ENCODE peak calls at places on chromosome 22, in eight cellular contexts. D is Peyer's patch, F is tibial nerve, E is IMR-90, C is upper lobe of left lung, Y is sigmoid colon, A is esophagus squamous epithelium, V is transverse colon. L is an unnamed sample.
A peak's percentile ranks its signal among the peaks of the same experiment; 100 is the strongest.

GRCh38 chr22:22853713-22854112 is 33.9 kb upstream of the IGLL5 start:
- DNase-seq in D (no peak), C (no peak), Y (no peak), V (no peak), F (no peak), A (no peak), E (no peak), L (no peak)

GRCh38 chr22:20080445-20080775 is 369 bp downstream of the DGCR8 start:
- DNase-seq in F (no peak), D (peak; percentile 66), Y (peak; percentile 84), C (peak; percentile 74), A (no peak), V (peak; percentile 71), E (peak; percentile 30), L (peak; percentile 56)

GRCh38 chr22:45925811-45926351 is 51.1 kb downstream of the WNT7B start:
- DNase-seq in V (no peak), E (no peak), F (no peak), C (no peak), A (no peak), Y (no peak), D (no peak), L (no peak)

GRCh38 chr22:49483281-49483905 is 344.3 kb downstream of the BRD1 start:
- DNase-seq in F (no peak), V (no peak), E (no peak), C (no peak), Y (no peak), D (no peak), A (no peak), L (no peak)

GRCh38 chr22:23200896-23201295 is 20.6 kb downstream of the BCR start:
- DNase-seq in C (no peak), Y (no peak), V (no peak), D (no peak), F (no peak), E (no peak), A (no peak), L (no peak)

GRCh38 chr22:26658671-26659478 is 1.5 kb downstream of the MIAT start:
- DNase-seq in V (peak; percentile 68), Y (no peak), A (peak; percentile 20), D (peak; percentile 85), E (peak; percentile 97), C (peak; percentile 71), F (no peak), L (peak; percentile 68)

GRCh38 chr22:50719814-50720300 is 18.1 kb upstream of the ACR start:
- DNase-seq in V (no peak), F (no peak), A (no peak), Y (no peak), D (no peak), E (no peak), C (no peak), L (no peak)

GRCh38 chr22:18044548-18045271 is 20.3 kb upstream of the MICAL3 start:
- DNase-seq in F (peak; percentile 47), C (no peak), Y (no peak), V (no peak), A (no peak), D (no peak), E (peak; percentile 63), L (no peak)

GRCh38 chr22:19719055-19719482 is 4.3 kb upstream of the GP1BB start:
- DNase-seq in A (no peak), D (no peak), V (no peak), C (no peak), F (no peak), Y (no peak), E (no peak), L (no peak)

GRCh38 chr22:49023161-49023878 is 804.4 kb downstream of the BRD1 start:
- DNase-seq in V (no peak), A (no peak), Y (peak; percentile 52), C (no peak), D (no peak), E (no peak), F (no peak), L (no peak)

GRCh38 chr22:31897842-31898241 is 46.5 kb upstream of the YWHAH start:
- DNase-seq in E (peak; percentile 55), D (no peak), Y (no peak), V (no peak), C (no peak), A (no peak), F (no peak), L (no peak)

GRCh38 chr22:45478108-45478771 is 24.4 kb upstream of the FBLN1 start:
- DNase-seq in Y (no peak), D (no peak), F (peak; percentile 63), V (no peak), C (no peak), E (peak; percentile 96), A (no peak), L (no peak)

GRCh38 chr22:19591568-19591967 is 67.4 kb upstream of the CLDN5 start:
- DNase-seq in F (no peak), E (no peak), V (no peak), D (no peak), C (no peak), A (no peak), Y (peak; percentile 25), L (no peak)

GRCh38 chr22:35312198-35313059 is 12.7 kb downstream of the TOM1 start:
- DNase-seq in Y (peak; percentile 52), C (no peak), V (peak; percentile 67), D (no peak), F (no peak), E (peak; percentile 82), A (no peak), L (peak; percentile 73)

GRCh38 chr22:48536691-48537591 is 1290.7 kb downstream of the BRD1 start:
- DNase-seq in E (no peak), Y (peak; percentile 86), C (peak; percentile 54), A (no peak), F (peak; percentile 49), D (no peak), V (no peak), L (peak; percentile 18)

GRCh38 chr22:47021371-47022074 is 259.1 kb downstream of the TBC1D22A start:
- DNase-seq in V (no peak), F (no peak), A (no peak), E (no peak), D (no peak), Y (peak; percentile 55), C (peak; percentile 11), L (no peak)

GRCh38 chr22:26462971-26463661 is 20.5 kb downstream of the HPS4 start:
- DNase-seq in F (no peak), C (no peak), E (peak; percentile 19), V (no peak), A (no peak), D (no peak), Y (no peak), L (no peak)

GRCh38 chr22:19488884-19489843 is 9.4 kb downstream of the CDC45 start:
- DNase-seq in V (no peak), C (no peak), Y (no peak), E (peak; percentile 23), D (no peak), A (no peak), F (no peak), L (no peak)

GRCh38 chr22:40053460-40053859 is 58.7 kb downstream of the FAM83F start:
- DNase-seq in V (no peak), E (no peak), C (no peak), D (no peak), A (no peak), F (no peak), Y (no peak), L (no peak)

GRCh38 chr22:24553597-24554315 is 1.2 kb downstream of the GUCD1 start:
- DNase-seq in A (no peak), V (peak; percentile 29), Y (peak; percentile 70), E (peak; percentile 40), F (no peak), D (no peak), C (no peak), L (peak; percentile 64)
- TF ChIP-seq POLR2A in A (no peak), V (no peak), Y (no peak), E (no peak), F (no peak), D (peak; percentile 60), C (no peak), L (peak; percentile 45)

GRCh38 chr22:27732841-27733240 is 68.7 kb downstream of the MN1 start:
- DNase-seq in C (no peak), V (no peak), A (no peak), Y (peak; percentile 32), F (no peak), E (no peak), D (no peak), L (no peak)

GRCh38 chr22:27730649-27731433 is 70.7 kb downstream of the MN1 start:
- DNase-seq in E (no peak), C (no peak), Y (peak; percentile 25), A (no peak), F (no peak), D (no peak), V (no peak), L (no peak)

GRCh38 chr22:27734066-27734465 is 67.5 kb downstream of the MN1 start:
- DNase-seq in D (no peak), A (no peak), E (no peak), Y (peak; percentile 48), F (no peak), C (no peak), V (no peak), L (no peak)

GRCh38 chr22:27732391-27732790 is 69.2 kb downstream of the MN1 start:
- DNase-seq in C (no peak), E (no peak), F (no peak), D (no peak), A (no peak), V (no peak), Y (peak; percentile 33), L (no peak)

GRCh38 chr22:27731621-27732020 is 69.9 kb downstream of the MN1 start:
- DNase-seq in A (no peak), Y (peak; percentile 29), D (no peak), V (no peak), F (no peak), C (no peak), E (no peak), L (no peak)
- H3K27ac ChIP-seq in A (no peak overlapping the region), Y (no peak overlapping the region), D (no peak overlapping the region), V (no peak overlapping the region), F (no peak overlapping the region), C (no peak overlapping the region), E (no peak overlapping the region), L (no peak overlapping the region)

GRCh38 chr22:30435674-30436126 is 10.1 kb downstream of the MTFP1 start:
- DNase-seq in V (peak; percentile 65), C (peak; percentile 54), Y (no peak), A (no peak), D (peak; percentile 80), F (no peak), E (no peak), L (no peak)
- TF ChIP-seq CTCF in V (no peak), C (peak; percentile 27), Y (no peak), A (no peak), D (no peak), F (peak; percentile 7), E (no peak), L (no peak)

DNA sequence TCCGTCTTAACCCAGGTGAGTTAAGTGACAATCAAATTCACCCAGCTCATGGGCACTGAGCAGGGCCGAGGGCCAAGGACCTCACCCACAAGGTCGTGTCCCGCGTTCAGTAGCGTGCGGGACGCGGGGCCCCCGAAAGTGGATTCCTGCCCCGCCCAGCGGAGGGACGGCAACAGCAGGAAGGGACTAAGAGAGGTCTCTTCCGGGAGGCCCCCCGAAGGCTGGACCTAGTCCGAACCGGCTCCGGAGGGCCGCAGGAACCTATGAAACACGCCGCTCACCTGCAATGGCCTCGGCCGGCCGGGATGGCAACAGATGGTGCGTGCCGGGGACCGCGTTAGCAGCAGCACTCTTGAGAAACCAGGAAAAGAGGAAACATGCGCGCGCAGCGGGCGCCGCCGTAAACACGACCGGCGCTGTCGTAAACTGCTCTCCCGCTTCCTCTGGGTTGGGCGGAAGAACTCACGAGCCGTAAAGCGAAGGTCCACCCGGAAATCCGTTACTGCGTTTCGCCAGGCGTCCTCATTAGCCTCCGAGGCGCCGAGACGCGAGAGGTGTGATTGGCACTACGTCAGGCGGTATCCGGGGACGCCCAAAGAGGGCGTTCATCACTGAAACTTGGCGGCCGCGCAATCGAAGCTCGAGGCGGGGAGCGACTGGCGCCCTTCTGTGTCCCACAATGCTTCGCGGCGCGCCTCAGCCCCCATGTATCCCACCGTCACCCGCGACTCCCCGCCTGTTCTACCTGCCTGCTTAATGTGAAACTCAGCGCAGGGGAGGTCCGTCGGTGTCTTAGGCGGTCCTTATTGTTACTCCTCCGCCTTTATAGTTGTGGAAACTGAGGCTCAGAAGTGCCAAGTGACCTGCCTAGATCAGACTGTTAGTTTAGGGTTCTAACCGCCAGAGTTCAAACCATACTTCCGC is at the start of gene EIF3D:
- DNase-seq in Y (peak; percentile 99), E (peak; percentile 99), C (peak; percentile 99), F (peak; percentile 95), V (peak; percentile 99), A (peak; percentile 95), D (peak; percentile 97), L (peak; percentile 99)
- TF ChIP-seq POLR2A in Y (peak; percentile 39), E (peak; percentile 96), C (no peak), F (peak; percentile 5), V (peak; percentile 77), A (no peak), D (peak; percentile 40), L (peak; percentile 84)